ENCODE peak calls at places on chromosomes 2 and 18, in ten cellular contexts. A is neuronal stem cell, V is psoas muscle, I is adrenal gland, Z is aorta, G is right cardiac atrium, W is hepatocyte, C is upper lobe of left lung, T is BE2C, K is mesendoderm. O is an unnamed sample.

GRCh38 chr2:96233880-96234316 is 25.3 kb upstream of the STARD7 start:
- DNase-seq in A (no peak), W (no peak), I (no peak), V (no peak), T (no peak), G (no peak), C (no peak), K (no peak), Z (no peak), O (no peak)

GRCh38 chr2:6885968-6886367 is 8.4 kb downstream of the RSAD2 start:
- DNase-seq in W (no peak), Z (no peak), K (no peak), I (no peak), C (no peak), T (no peak), A (no peak), G (no peak), V (no peak), O (no peak)

GRCh38 chr18:79624356-79624961 is 55.1 kb upstream of the CTDP1 start:
- DNase-seq in T (no peak), K (no peak), Z (no peak), A (no peak), G (peak; percentile 28), I (no peak), W (no peak), C (no peak), V (no peak), O (no peak)

GRCh38 chr2:117693166-117693565 is 121.3 kb upstream of the DDX18 start:
- DNase-seq in W (no peak), C (no peak), A (no peak), V (no peak), Z (no peak), I (no peak), G (no peak), T (peak; percentile 13), K (no peak), O (no peak)

GRCh38 chr2:223797811-223798721 is 39.3 kb downstream of the AP1S3 start:
- DNase-seq in C (no peak), I (no peak), T (peak; percentile 23), K (peak; percentile 42), W (peak; percentile 47), G (no peak), V (no peak), A (peak; percentile 27), Z (no peak), O (no peak)

GRCh38 chr2:110116033-110116710 is 550 bp upstream of the MALL start:
- DNase-seq in W (peak; percentile 50), C (peak; percentile 85), G (peak; percentile 79), Z (peak; percentile 85), I (peak; percentile 52), K (peak; percentile 69), A (no peak), T (no peak), V (peak; percentile 40), O (peak; percentile 42)

GRCh38 chr18:1102848-1103247 is 198.2 kb downstream of the ADCYAP1 start:
- DNase-seq in T (no peak), Z (no peak), K (no peak), C (no peak), I (no peak), W (no peak), G (no peak), V (no peak), A (no peak), O (no peak)

GRCh38 chr2:71706836-71707235 is 253.5 kb downstream of the DYSF start:
- DNase-seq in I (no peak), V (no peak), T (no peak), K (no peak), G (peak; percentile 43), C (no peak), W (no peak), A (no peak), Z (peak; percentile 20), O (no peak)

GRCh38 chr2:144660518-144661316 is 140.8 kb upstream of the ZEB2 start:
- DNase-seq in T (no peak), G (no peak), I (no peak), W (no peak), Z (no peak), K (peak; percentile 19), V (no peak), A (no peak), C (no peak), O (no peak)

DNA sequence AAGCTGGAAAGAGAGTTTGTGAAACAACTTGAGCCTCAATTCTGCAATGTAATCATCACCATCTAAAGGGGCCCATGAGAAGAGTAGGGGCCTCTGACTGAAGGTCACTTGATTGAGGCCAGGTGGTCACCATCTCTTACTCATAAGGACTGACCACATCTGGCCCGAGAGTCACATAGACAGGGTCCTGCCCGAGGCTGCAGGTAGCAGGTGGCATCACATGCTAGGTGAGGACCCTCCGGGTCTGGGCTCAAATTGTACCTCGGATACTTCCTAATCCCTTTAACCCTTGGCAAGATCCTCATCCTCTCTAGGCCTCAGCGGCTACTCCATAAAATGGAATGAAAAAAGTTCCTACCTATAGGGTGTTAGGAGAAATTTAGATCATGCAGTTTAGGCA is 16.7 kb downstream of the FHL2 start:
- DNase-seq in Z (no peak), A (no peak), C (no peak), I (no peak), W (no peak), V (no peak), T (no peak), G (no peak), K (no peak), O (no peak)
- H3K4me1 ChIP-seq in Z (no peaks in the 10 kb centered on the region), A (no peaks in the 10 kb centered on the region), C (no peaks in the 10 kb centered on the region), I (peaks cover 63% of the 10 kb centered on the region), W (peaks cover 6% of the 10 kb centered on the region), V (peaks cover 85% of the 10 kb centered on the region), T (peaks cover 8% of the 10 kb centered on the region), G (peaks cover 7% of the 10 kb centered on the region), K (no peaks in the 10 kb centered on the region), O (peaks cover 31% of the 10 kb centered on the region)

DNA sequence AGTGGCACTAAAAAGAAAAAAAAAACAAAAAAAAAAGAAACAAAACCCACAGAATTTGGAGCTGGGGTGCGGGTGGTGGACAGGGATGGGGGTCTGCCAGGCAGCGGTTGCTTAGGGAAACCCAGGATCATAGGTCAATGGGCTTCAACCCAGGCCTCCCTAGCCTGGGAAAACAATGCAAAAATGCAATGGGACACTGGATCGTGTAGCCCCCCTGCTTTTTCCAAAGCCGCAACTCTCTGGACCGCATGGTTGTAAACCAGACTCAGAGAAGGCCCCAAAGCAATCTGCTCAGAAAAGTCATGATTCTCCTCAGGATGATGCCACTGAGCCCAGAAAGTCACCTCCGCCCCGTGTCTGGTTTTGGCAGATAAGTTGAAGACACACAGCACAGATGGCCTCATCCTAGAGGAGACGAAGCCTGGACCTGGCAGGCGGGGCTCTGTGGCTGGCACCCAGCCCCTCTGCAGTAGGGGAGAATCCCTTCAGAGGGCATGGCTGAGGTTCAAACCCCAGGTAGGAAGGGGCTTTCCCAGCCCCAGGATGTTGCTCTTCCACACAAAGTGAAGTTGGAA is 5.1 kb downstream of the DLX2 start:
- DNase-seq in W (no peak), G (no peak), I (no peak), Z (no peak), C (no peak), V (no peak), A (peak; percentile 32), T (no peak), K (peak; percentile 38), O (no peak)
- H3K4me3 ChIP-seq in W (no peak overlapping the region), G (no peak overlapping the region), I (no peak overlapping the region), Z (no peak overlapping the region), C (no peak overlapping the region), V (no peak overlapping the region), A (no peak overlapping the region), T (no peak overlapping the region), K (no peak overlapping the region), O (no peak overlapping the region)

DNA sequence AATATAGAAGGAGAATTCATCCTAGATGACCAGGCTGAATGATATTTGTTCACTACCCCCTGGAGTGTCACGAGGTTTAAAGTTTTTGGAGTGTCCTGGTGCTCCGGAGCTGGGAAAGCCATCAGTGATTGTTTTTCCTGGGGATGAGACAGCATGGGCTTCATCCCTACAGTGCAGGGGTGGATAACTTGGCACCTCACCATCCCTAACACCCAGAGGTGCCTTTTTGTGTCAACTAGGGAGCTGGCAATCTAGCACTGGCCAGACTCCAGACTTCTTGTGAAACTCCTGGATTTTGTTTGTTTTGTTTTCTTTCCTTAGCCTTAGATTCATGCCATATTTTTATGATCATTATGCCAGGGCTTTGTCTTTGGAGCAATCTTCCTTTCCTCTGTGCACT is 164.8 kb downstream of the PRKCE start:
- DNase-seq in G (no peak), T (no peak), Z (no peak), W (no peak), C (peak; percentile 53), A (no peak), V (peak; percentile 32), K (no peak), I (no peak), O (no peak)
- H3K4me1 ChIP-seq in G (peaks cover 30% of the 10 kb centered on the region), T (peaks cover 65% of the 10 kb centered on the region), Z (no peaks in the 10 kb centered on the region), W (peaks cover 23% of the 10 kb centered on the region), C (peaks cover 45% of the 10 kb centered on the region), A (peaks cover 16% of the 10 kb centered on the region), V (peaks cover 35% of the 10 kb centered on the region), K (no peaks in the 10 kb centered on the region), I (peaks cover 16% of the 10 kb centered on the region), O (no peaks in the 10 kb centered on the region)

GRCh38 chr2:54634564-54635511 is 88.6 kb upstream of the EML6 start:
- DNase-seq in I (peak; percentile 76), W (no peak), T (peak; percentile 21), Z (no peak), V (peak; percentile 55), K (peak; percentile 63), A (no peak), C (peak; percentile 61), G (peak; percentile 65), O (no peak)

GRCh38 chr2:54638103-54638502 is 85.4 kb upstream of the EML6 start:
- DNase-seq in V (no peak), K (no peak), I (no peak), Z (no peak), A (no peak), G (no peak), C (no peak), T (no peak), W (no peak), O (no peak)

GRCh38 chr2:54636425-54637139 is 86.9 kb upstream of the EML6 start:
- DNase-seq in V (no peak), G (no peak), I (peak; percentile 53), Z (no peak), A (no peak), K (no peak), T (no peak), C (no peak), W (no peak), O (no peak)

GRCh38 chr2:54634012-54634411 is 89.5 kb upstream of the EML6 start:
- DNase-seq in Z (no peak), A (no peak), C (no peak), K (no peak), W (no peak), G (no peak), I (no peak), T (no peak), V (no peak), O (no peak)

DNA sequence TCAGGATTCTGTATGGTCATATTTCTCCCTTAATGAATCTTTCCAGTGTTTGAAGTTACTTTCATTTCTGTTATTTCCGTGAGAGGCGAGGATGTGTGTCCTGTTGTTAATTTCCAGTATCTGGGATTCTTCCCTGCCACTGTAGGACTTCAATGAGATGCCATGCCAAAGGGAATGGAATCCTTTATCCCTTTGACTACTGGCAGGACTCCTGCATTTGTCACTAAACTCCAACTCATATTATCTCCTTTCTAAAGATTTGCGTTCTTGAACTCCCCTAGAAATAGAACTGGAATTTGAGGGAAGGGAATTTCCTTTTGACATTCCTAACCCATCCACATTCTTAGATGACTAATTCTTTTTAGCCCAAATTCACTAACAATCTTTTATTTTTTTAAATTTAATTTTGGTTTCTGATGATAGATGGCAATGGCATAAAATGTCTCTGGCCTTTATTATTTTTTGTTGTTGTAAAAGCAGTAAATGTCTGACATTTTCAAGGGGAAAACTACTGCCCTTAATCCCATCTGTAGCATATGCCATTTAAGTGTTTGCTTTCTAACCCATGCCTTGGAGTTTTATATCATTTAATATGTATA is 87.8 kb upstream of the EML6 start:
- DNase-seq in T (no peak), K (no peak), V (no peak), G (no peak), A (no peak), Z (no peak), C (no peak), I (no peak), W (no peak), O (no peak)
- H3K4me3 ChIP-seq in T (no peak overlapping the region), K (no peak overlapping the region), V (no peak overlapping the region), G (no peak overlapping the region), A (no peak overlapping the region), Z (no peak overlapping the region), C (no peak overlapping the region), I (no peak overlapping the region), W (no peak overlapping the region), O (no peak overlapping the region)

O was measured in mucosa of descending colon.